ENCODE peak calls at places on chromosome 13, in four cellular contexts. One of them, this sample, is unnamed.

GRCh38 chr13:92590503-92590908 is 636.1 kb upstream of the GPC6 start:
- DNase-seq in IMR-90: peak
- DNase-seq in stomach: no peak
- DNase-seq in breast epithelium: no peak
- DNase-seq in this sample: no peak

GRCh38 chr13:104586010-104586746 is 1520.0 kb upstream of the SLC10A2 start:
- DNase-seq in IMR-90: peak
- DNase-seq in stomach: no peak
- DNase-seq in breast epithelium: no peak
- DNase-seq in this sample: no peak

GRCh38 chr13:88395804-88396203 is 724.6 kb downstream of the SLITRK5 start:
- DNase-seq in IMR-90: no peak
- DNase-seq in stomach: no peak
- DNase-seq in breast epithelium: no peak
- DNase-seq in this sample: no peak

GRCh38 chr13:96837809-96838208 is 156.5 kb downstream of the OXGR1 start:
- DNase-seq in IMR-90: no peak
- DNase-seq in stomach: no peak
- DNase-seq in breast epithelium: no peak
- DNase-seq in this sample: no peak

GRCh38 chr13:45654633-45655349 is 39.3 kb upstream of the ERICH6B start:
- DNase-seq in IMR-90: no peak
- DNase-seq in stomach: no peak
- DNase-seq in breast epithelium: no peak
- DNase-seq in this sample: no peak

GRCh38 chr13:23440821-23441608 is 7.5 kb upstream of the SACS start:
- DNase-seq in IMR-90: peak
- DNase-seq in stomach: no peak
- DNase-seq in breast epithelium: no peak
- DNase-seq in this sample: no peak

GRCh38 chr13:91045351-91046034 is 302.0 kb upstream of the MIR17HG start:
- DNase-seq in IMR-90: no peak
- DNase-seq in stomach: no peak
- DNase-seq in breast epithelium: no peak
- DNase-seq in this sample: no peak

GRCh38 chr13:93284056-93284455 is 57.4 kb downstream of the GPC6 start:
- DNase-seq in IMR-90: no peak
- DNase-seq in stomach: no peak
- DNase-seq in breast epithelium: no peak
- DNase-seq in this sample: no peak

GRCh38 chr13:100675660-100676129 is 1.1 kb upstream of the TMTC4 start:
- DNase-seq in IMR-90: no peak
- DNase-seq in stomach: no peak
- DNase-seq in breast epithelium: no peak
- DNase-seq in this sample: no peak

GRCh38 chr13:90918551-90918950 is 428.9 kb upstream of the MIR17HG start:
- DNase-seq in IMR-90: peak
- DNase-seq in stomach: no peak
- DNase-seq in breast epithelium: no peak
- DNase-seq in this sample: no peak

GRCh38 chr13:72295173-72295572 is 428.2 kb upstream of the DACH1 start:
- DNase-seq in IMR-90: no peak
- DNase-seq in stomach: no peak
- DNase-seq in breast epithelium: no peak
- DNase-seq in this sample: no peak

GRCh38 chr13:48954086-48954485 is 21.6 kb upstream of the FNDC3A start:
- DNase-seq in IMR-90: peak
- DNase-seq in stomach: no peak
- DNase-seq in breast epithelium: no peak
- DNase-seq in this sample: no peak

GRCh38 chr13:87777395-87777794 is 106.2 kb downstream of the SLITRK5 start:
- DNase-seq in IMR-90: no peak
- DNase-seq in stomach: no peak
- DNase-seq in breast epithelium: no peak
- DNase-seq in this sample: no peak

GRCh38 chr13:96632536-96633320 is 361.5 kb downstream of the OXGR1 start:
- DNase-seq in IMR-90: no peak
- DNase-seq in stomach: no peak
- DNase-seq in breast epithelium: no peak
- DNase-seq in this sample: no peak

GRCh38 chr13:94177041-94177440 is 302.4 kb downstream of the DCT start:
- DNase-seq in IMR-90: no peak
- DNase-seq in stomach: no peak
- DNase-seq in breast epithelium: no peak
- DNase-seq in this sample: no peak

DNA sequence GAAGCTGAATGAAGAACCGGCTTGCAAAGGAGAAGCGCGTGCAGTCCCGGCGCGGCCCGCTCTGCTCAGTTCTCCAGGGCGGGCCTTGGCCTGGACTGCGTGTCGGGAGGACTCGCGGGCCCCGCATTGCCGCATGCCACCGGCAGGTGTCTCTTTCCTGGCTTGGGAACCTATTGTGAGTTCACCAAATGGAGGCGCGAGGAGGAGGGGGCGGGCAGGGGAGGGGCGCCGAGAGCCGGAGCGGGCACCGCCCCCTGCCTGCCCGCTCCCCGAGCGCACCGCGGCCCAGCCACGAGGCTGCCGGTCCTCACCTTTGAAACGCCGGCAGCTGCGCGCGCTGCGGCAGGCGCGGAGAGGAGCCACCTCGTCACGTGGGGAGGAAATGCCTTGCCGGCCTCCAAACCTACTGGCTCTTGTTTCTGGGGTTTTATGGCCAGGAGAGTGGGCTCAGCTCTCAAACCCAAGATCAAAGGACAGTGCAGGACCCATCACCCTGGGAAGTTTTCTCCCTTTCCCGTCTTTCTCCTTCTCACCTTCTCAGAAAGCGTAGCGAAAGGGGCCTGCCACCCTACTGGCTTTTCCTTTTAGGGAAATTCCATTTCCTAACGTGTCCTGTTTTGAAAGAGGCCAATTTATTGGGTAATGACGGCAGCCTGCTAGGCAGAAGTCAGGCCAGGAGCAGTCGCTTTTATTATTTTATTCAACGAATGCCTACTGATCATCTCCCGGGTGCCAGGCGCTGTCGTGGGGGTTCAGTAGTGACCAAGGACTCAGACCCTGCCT is 13.8 kb upstream of the UBE2L5 start:
- DNase-seq in IMR-90: peak
- DNase-seq in stomach: peak
- DNase-seq in breast epithelium: peak
- DNase-seq in this sample: no peak
- TF ChIP-seq POLR2A in IMR-90: no peak
- TF ChIP-seq POLR2A in stomach: no peak
- TF ChIP-seq POLR2A in breast epithelium: no peak
- TF ChIP-seq POLR2A in this sample: no peak

GRCh38 chr13:110617326-110618072 is 2.2 kb downstream of the NAXD start:
- DNase-seq in IMR-90: peak
- DNase-seq in stomach: peak
- DNase-seq in breast epithelium: no peak
- DNase-seq in this sample: no peak
- TF ChIP-seq POLR2A in IMR-90: no peak
- TF ChIP-seq POLR2A in stomach: no peak
- TF ChIP-seq POLR2A in breast epithelium: no peak
- TF ChIP-seq POLR2A in this sample: no peak

GRCh38 chr13:27980280-27980998 is 8.1 kb downstream of the URAD start:
- DNase-seq in IMR-90: no peak
- DNase-seq in stomach: no peak
- DNase-seq in breast epithelium: no peak
- DNase-seq in this sample: no peak
- TF ChIP-seq POLR2A in IMR-90: no peak
- TF ChIP-seq POLR2A in stomach: no peak
- TF ChIP-seq POLR2A in breast epithelium: no peak
- TF ChIP-seq POLR2A in this sample: no peak

DNA sequence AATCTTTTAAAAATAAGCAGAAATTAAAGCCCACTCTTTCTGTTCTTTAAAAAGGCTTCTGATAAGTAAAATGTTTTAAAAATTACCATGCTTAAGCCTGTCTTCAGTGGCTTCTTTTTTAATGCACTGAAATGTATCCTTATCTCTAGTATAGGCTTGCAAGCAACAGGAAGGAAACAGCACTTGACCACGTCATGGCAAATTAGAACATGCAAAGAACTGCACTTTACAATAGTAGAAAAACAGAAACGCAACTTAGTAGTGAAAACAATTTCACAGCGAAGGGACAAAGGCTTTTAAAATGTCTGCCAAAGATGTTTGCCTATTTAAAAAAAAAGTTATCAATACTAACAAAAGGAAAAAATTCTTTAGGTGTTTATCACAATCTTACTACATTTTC is 36.3 kb downstream of the ELF1 start:
- DNase-seq in IMR-90: peak
- DNase-seq in stomach: no peak
- DNase-seq in breast epithelium: no peak
- DNase-seq in this sample: no peak
- TF ChIP-seq POLR2A in IMR-90: no peak
- TF ChIP-seq POLR2A in stomach: no peak
- TF ChIP-seq POLR2A in breast epithelium: no peak
- TF ChIP-seq POLR2A in this sample: peak

DNA sequence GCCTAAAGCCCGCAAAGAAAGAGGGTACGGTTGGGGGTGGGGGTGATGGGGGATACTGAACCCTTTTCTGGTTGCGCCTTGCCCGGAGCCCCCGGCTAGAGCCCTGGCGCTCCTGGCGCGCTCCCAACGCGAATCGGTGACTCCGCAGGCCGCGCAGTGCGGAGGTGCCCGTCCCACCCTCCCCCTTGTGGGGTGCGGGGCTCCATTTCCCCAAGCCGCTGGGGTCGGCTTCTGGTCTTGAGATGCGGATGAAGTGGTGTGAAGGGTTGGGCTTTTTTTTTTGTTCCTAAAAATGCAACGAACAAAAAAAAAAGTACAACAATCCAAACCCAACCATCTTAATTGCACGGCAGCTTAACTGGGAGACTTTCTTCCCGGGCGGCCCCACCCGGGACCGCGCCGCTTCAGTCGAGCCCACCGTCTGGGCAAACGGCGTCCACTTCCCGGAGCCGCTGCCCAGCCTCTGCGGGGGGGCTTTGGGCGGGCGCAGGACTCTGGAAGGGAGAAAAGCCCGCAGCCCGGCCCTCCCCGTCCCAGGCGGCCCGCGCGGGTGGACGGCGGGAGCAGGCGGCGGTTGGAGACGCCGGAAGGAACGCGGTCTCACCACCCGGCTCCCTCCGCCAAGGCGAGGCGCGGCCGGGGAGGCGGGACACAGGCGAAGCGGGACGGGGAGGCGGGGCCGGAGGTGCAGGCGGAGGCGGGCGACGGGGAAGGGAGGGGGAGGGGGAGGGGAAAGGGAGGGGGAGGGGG is 501 bp upstream of the TRIM13 start:
- DNase-seq in IMR-90: peak
- DNase-seq in stomach: peak
- DNase-seq in breast epithelium: peak
- DNase-seq in this sample: peak
- TF ChIP-seq POLR2A in IMR-90: peak
- TF ChIP-seq POLR2A in stomach: peak
- TF ChIP-seq POLR2A in breast epithelium: peak
- TF ChIP-seq POLR2A in this sample: peak

GRCh38 chr13:79404361-79404760 is 1.7 kb downstream of the RBM26 start:
- DNase-seq in IMR-90: no peak
- DNase-seq in stomach: no peak
- DNase-seq in breast epithelium: no peak
- DNase-seq in this sample: no peak

GRCh38 chr13:79406597-79406908 is 498 bp upstream of the RBM26 start:
- DNase-seq in IMR-90: no peak
- DNase-seq in stomach: no peak
- DNase-seq in breast epithelium: no peak
- DNase-seq in this sample: no peak

GRCh38 chr13:79405831-79406596 is at the start of gene RBM26:
- DNase-seq in IMR-90: peak
- DNase-seq in stomach: peak
- DNase-seq in breast epithelium: peak
- DNase-seq in this sample: no peak

GRCh38 chr13:79405501-79405830 is 589 bp downstream of the RBM26 start:
- DNase-seq in IMR-90: no peak
- DNase-seq in stomach: no peak
- DNase-seq in breast epithelium: no peak
- DNase-seq in this sample: no peak

GRCh38 chr13:79404985-79405384 is 1.1 kb downstream of the RBM26 start:
- DNase-seq in IMR-90: no peak
- DNase-seq in stomach: no peak
- DNase-seq in breast epithelium: no peak
- DNase-seq in this sample: no peak
- TF ChIP-seq POLR2A in IMR-90: no peak
- TF ChIP-seq POLR2A in stomach: no peak
- TF ChIP-seq POLR2A in breast epithelium: no peak
- TF ChIP-seq POLR2A in this sample: no peak

GRCh38 chr13:20902438-20903163 is at the start of gene XPO4:
- DNase-seq in IMR-90: peak
- DNase-seq in stomach: peak
- DNase-seq in breast epithelium: peak
- DNase-seq in this sample: no peak
- TF ChIP-seq POLR2A in IMR-90: peak
- TF ChIP-seq POLR2A in stomach: no peak
- TF ChIP-seq POLR2A in breast epithelium: no peak
- TF ChIP-seq POLR2A in this sample: no peak